ENCODE peak calls at places on chromosome 13, in five cellular contexts. K is fibroblast of lung; R is Caki2; E is fibroblast of mammary gland; A is activated gamma-delta T cell treated with anti-CD3 and anti-CD28 coated beads, Interleukin-2, amount 50 U/mL, for 16 hours. J is an unnamed sample.

GRCh38 chr13:76454991-76455390 is 431.2 kb downstream of the KCTD12 start:
- DNase-seq in K (peak; percentile 5), R (no peak), E (no peak), A (no peak), J (no peak)

GRCh38 chr13:63094069-63094468 is 1678.4 kb upstream of the PCDH20 start:
- DNase-seq in K (no peak), R (no peak), E (peak; percentile 7), A (no peak), J (no peak)

GRCh38 chr13:66528139-66528538 is 702.0 kb downstream of the PCDH9 start:
- DNase-seq in K (no peak), R (no peak), E (no peak), A (no peak), J (no peak)

GRCh38 chr13:111153977-111154332 is 38.8 kb downstream of the ARHGEF7 start:
- DNase-seq in K (no peak), R (no peak), E (peak; percentile 26), A (peak; percentile 23), J (no peak)

GRCh38 chr13:20125783-20126165 is 35.1 kb downstream of the GJA3 start:
- DNase-seq in K (no peak), R (no peak), E (no peak), A (no peak), J (no peak)

GRCh38 chr13:20425819-20426219 is 99.8 kb downstream of the CRYL1 start:
- DNase-seq in K (peak; percentile 20), R (peak; percentile 38), E (no peak), A (no peak), J (no peak)

GRCh38 chr13:105139380-105140285 is 1395.8 kb downstream of the EFNB2 start:
- DNase-seq in K (peak; percentile 6), R (no peak), E (peak; percentile 51), A (peak; percentile 45), J (no peak)

GRCh38 chr13:38735655-38736440 is 49.0 kb downstream of the FREM2 start:
- DNase-seq in K (no peak), R (no peak), E (no peak), A (no peak), J (no peak)

GRCh38 chr13:45695198-45695730 is 6.9 kb upstream of the CBY2 start:
- DNase-seq in K (peak; percentile 5), R (no peak), E (peak; percentile 18), A (no peak), J (no peak)

GRCh38 chr13:46321494-46322225 is 65.4 kb downstream of the RUBCNL start:
- DNase-seq in K (peak; percentile 36), R (peak; percentile 19), E (peak; percentile 75), A (peak; percentile 52), J (peak; percentile 54)

GRCh38 chr13:109182777-109183465 is 553.5 kb downstream of the MYO16 start:
- DNase-seq in K (peak; percentile 53), R (no peak), E (no peak), A (no peak), J (peak; percentile 79)

GRCh38 chr13:44573790-44574465 is 2.2 kb downstream of the TSC22D1 start:
- DNase-seq in K (peak; percentile 83), R (peak; percentile 25), E (peak; percentile 46), A (no peak), J (peak; percentile 72)

GRCh38 chr13:100221166-100221565 is 132.3 kb downstream of the PCCA start:
- DNase-seq in K (no peak), R (no peak), E (no peak), A (no peak), J (no peak)

GRCh38 chr13:24313449-24313848 is 4.1 kb downstream of the C1QTNF9 start:
- DNase-seq in K (no peak), R (no peak), E (peak; percentile 20), A (no peak), J (no peak)

GRCh38 chr13:101146101-101146898 is 270.0 kb downstream of the NALCN start:
- DNase-seq in K (peak; percentile 45), R (no peak), E (no peak), A (no peak), J (no peak)

GRCh38 chr13:112587359-112587766 is 590 bp downstream of the TUBGCP3 start:
- DNase-seq in K (peak; percentile 79), R (peak; percentile 64), E (peak; percentile 82), A (peak; percentile 43), J (peak; percentile 84)

GRCh38 chr13:82344867-82345266 is 1537.4 kb downstream of the SLITRK1 start:
- DNase-seq in K (no peak), R (no peak), E (no peak), A (no peak), J (no peak)

GRCh38 chr13:114143806-114144605 is 11.6 kb upstream of the RASA3 start:
- DNase-seq in K (no peak), R (peak; percentile 51), E (no peak), A (no peak), J (no peak)

GRCh38 chr13:79986890-79987289 is 354.0 kb downstream of the SPRY2 start:
- DNase-seq in K (no peak), R (no peak), E (peak; percentile 20), A (no peak), J (no peak)